ENCODE peak calls at places on chromosomes 2 and 18, in seven cellular contexts. One of them, this sample, is unnamed.
A peak's percentile ranks its signal among the peaks of the same experiment; 100 is the strongest.

GRCh38 chr2:34806891-34807290 is 1207.8 kb upstream of the FAM98A start:
- DNase-seq in upper lobe of right lung: no peak
- DNase-seq in H1: no peak
- DNase-seq in tibial artery: no peak
- DNase-seq in HCT116: no peak
- DNase-seq in fibroblast of lung: no peak
- DNase-seq in uterus: no peak
- DNase-seq in this sample: no peak

GRCh38 chr18:68925268-68925667 is 127.4 kb downstream of the CCDC102B start:
- DNase-seq in upper lobe of right lung: no peak
- DNase-seq in fibroblast of lung: peak; percentile 12
- DNase-seq in uterus: no peak
- DNase-seq in HCT116: no peak
- DNase-seq in H1: no peak
- DNase-seq in tibial artery: no peak
- DNase-seq in this sample: no peak

GRCh38 chr2:62505649-62506420 is at the start of gene TMEM17:
- DNase-seq in fibroblast of lung: peak; percentile 94
- DNase-seq in upper lobe of right lung: peak; percentile 95
- DNase-seq in uterus: peak; percentile 96
- DNase-seq in tibial artery: peak; percentile 96
- DNase-seq in H1: peak; percentile 95
- DNase-seq in HCT116: peak; percentile 78
- DNase-seq in this sample: peak; percentile 93

GRCh38 chr2:159317392-159318088 is 31.0 kb upstream of the WDSUB1 start:
- DNase-seq in H1: no peak
- DNase-seq in HCT116: no peak
- DNase-seq in upper lobe of right lung: no peak
- DNase-seq in fibroblast of lung: no peak
- DNase-seq in uterus: no peak
- DNase-seq in tibial artery: no peak
- DNase-seq in this sample: no peak

GRCh38 chr2:95021847-95022246 is 3.7 kb upstream of the MAL start:
- DNase-seq in tibial artery: no peak
- DNase-seq in fibroblast of lung: no peak
- DNase-seq in HCT116: no peak
- DNase-seq in H1: no peak
- DNase-seq in uterus: no peak
- DNase-seq in upper lobe of right lung: no peak
- DNase-seq in this sample: no peak

GRCh38 chr2:29022455-29023128 is 41.5 kb downstream of the TOGARAM2 start:
- DNase-seq in H1: no peak
- DNase-seq in HCT116: no peak
- DNase-seq in fibroblast of lung: no peak
- DNase-seq in tibial artery: no peak
- DNase-seq in uterus: no peak
- DNase-seq in upper lobe of right lung: no peak
- DNase-seq in this sample: no peak

GRCh38 chr18:48850891-48851302 is 99.9 kb downstream of the SMAD7 start:
- DNase-seq in H1: no peak
- DNase-seq in tibial artery: peak; percentile 85
- DNase-seq in upper lobe of right lung: no peak
- DNase-seq in HCT116: no peak
- DNase-seq in fibroblast of lung: peak; percentile 57
- DNase-seq in uterus: no peak
- DNase-seq in this sample: no peak

GRCh38 chr18:43160509-43160908 is 45.0 kb upstream of the RIT2 start:
- DNase-seq in H1: no peak
- DNase-seq in HCT116: no peak
- DNase-seq in upper lobe of right lung: no peak
- DNase-seq in fibroblast of lung: peak; percentile 61
- DNase-seq in uterus: no peak
- DNase-seq in tibial artery: no peak
- DNase-seq in this sample: no peak

GRCh38 chr2:172997031-172997430 is 78.6 kb upstream of the MAP3K20 start:
- DNase-seq in H1: no peak
- DNase-seq in HCT116: no peak
- DNase-seq in tibial artery: no peak
- DNase-seq in uterus: no peak
- DNase-seq in fibroblast of lung: no peak
- DNase-seq in upper lobe of right lung: no peak
- DNase-seq in this sample: no peak

GRCh38 chr2:31992025-31992566 is 18.7 kb downstream of the MEMO1 start:
- DNase-seq in H1: no peak
- DNase-seq in tibial artery: no peak
- DNase-seq in upper lobe of right lung: no peak
- DNase-seq in HCT116: no peak
- DNase-seq in uterus: no peak
- DNase-seq in fibroblast of lung: no peak
- DNase-seq in this sample: no peak

GRCh38 chr2:74833418-74834233 is at the start of gene HK2:
- DNase-seq in tibial artery: peak; percentile 94
- DNase-seq in H1: peak; percentile 79
- DNase-seq in upper lobe of right lung: peak; percentile 94
- DNase-seq in uterus: peak; percentile 63
- DNase-seq in fibroblast of lung: peak; percentile 81
- DNase-seq in HCT116: peak; percentile 68
- DNase-seq in this sample: peak; percentile 89

GRCh38 chr2:58798787-58799186 is 557.7 kb upstream of the FANCL start:
- DNase-seq in upper lobe of right lung: no peak
- DNase-seq in H1: no peak
- DNase-seq in fibroblast of lung: no peak
- DNase-seq in uterus: no peak
- DNase-seq in HCT116: no peak
- DNase-seq in tibial artery: no peak
- DNase-seq in this sample: no peak

GRCh38 chr2:144583741-144584453 is 64.0 kb upstream of the ZEB2 start:
- DNase-seq in fibroblast of lung: peak; percentile 86
- DNase-seq in H1: no peak
- DNase-seq in uterus: no peak
- DNase-seq in upper lobe of right lung: no peak
- DNase-seq in HCT116: no peak
- DNase-seq in tibial artery: no peak
- DNase-seq in this sample: no peak

GRCh38 chr2:207692206-207693065 is 19.0 kb upstream of the CCNYL1 start:
- DNase-seq in fibroblast of lung: peak; percentile 14
- DNase-seq in upper lobe of right lung: peak; percentile 73
- DNase-seq in uterus: no peak
- DNase-seq in H1: peak; percentile 56
- DNase-seq in tibial artery: no peak
- DNase-seq in HCT116: peak; percentile 46
- DNase-seq in this sample: peak; percentile 54

GRCh38 chr2:239570971-239571520 is 170.2 kb upstream of the HDAC4 start:
- DNase-seq in upper lobe of right lung: peak; percentile 37
- DNase-seq in H1: no peak
- DNase-seq in uterus: no peak
- DNase-seq in tibial artery: no peak
- DNase-seq in HCT116: no peak
- DNase-seq in fibroblast of lung: no peak
- DNase-seq in this sample: no peak

GRCh38 chr2:66573412-66573811 is 138.5 kb downstream of the MEIS1 start:
- DNase-seq in HCT116: no peak
- DNase-seq in tibial artery: no peak
- DNase-seq in H1: peak; percentile 50
- DNase-seq in fibroblast of lung: no peak
- DNase-seq in upper lobe of right lung: no peak
- DNase-seq in uterus: no peak
- DNase-seq in this sample: no peak

GRCh38 chr2:219458996-219459395 is 24.4 kb downstream of the SPEG start:
- DNase-seq in tibial artery: no peak
- DNase-seq in fibroblast of lung: no peak
- DNase-seq in H1: no peak
- DNase-seq in HCT116: no peak
- DNase-seq in upper lobe of right lung: no peak
- DNase-seq in uterus: no peak
- DNase-seq in this sample: no peak

GRCh38 chr2:7692657-7693161 is 775.5 kb downstream of the RNF144A start:
- DNase-seq in fibroblast of lung: peak; percentile 90
- DNase-seq in HCT116: no peak
- DNase-seq in upper lobe of right lung: no peak
- DNase-seq in tibial artery: peak; percentile 76
- DNase-seq in uterus: no peak
- DNase-seq in H1: no peak
- DNase-seq in this sample: peak; percentile 29

GRCh38 chr2:136874258-136874657 is 108.9 kb downstream of the THSD7B start:
- DNase-seq in fibroblast of lung: no peak
- DNase-seq in HCT116: no peak
- DNase-seq in tibial artery: no peak
- DNase-seq in uterus: no peak
- DNase-seq in upper lobe of right lung: no peak
- DNase-seq in H1: no peak
- DNase-seq in this sample: no peak

DNA sequence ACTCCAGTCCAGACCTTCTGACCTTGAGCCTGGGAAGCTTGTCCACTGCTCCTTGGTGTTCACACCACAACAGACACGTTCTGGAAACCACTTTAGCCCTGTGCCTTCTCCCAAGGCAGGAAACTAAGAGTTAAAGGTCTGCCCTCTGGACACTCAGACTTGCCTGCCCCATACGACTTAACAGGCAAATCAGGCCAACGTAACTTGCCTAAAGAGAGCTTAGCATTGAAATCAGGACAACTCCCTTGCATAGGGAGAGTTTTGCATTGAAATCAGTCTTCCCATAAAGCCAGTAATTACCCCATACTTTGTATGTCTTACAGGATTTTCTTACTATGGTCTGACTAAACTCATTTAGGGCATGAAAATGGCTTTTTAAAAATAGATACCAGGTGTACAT is 18.5 kb downstream of the NFE2L2 start:
- DNase-seq in uterus: no peak
- DNase-seq in tibial artery: no peak
- DNase-seq in H1: no peak
- DNase-seq in upper lobe of right lung: no peak
- DNase-seq in fibroblast of lung: no peak
- DNase-seq in HCT116: no peak
- DNase-seq in this sample: no peak
- H3K4me1 ChIP-seq in uterus: peaks cover 19% of the 10 kb centered on the region
- H3K4me1 ChIP-seq in tibial artery: peaks cover 79% of the 10 kb centered on the region
- H3K4me1 ChIP-seq in H1: peaks cover 3% of the 10 kb centered on the region
- H3K4me1 ChIP-seq in upper lobe of right lung: peaks cover 87% of the 10 kb centered on the region
- H3K4me1 ChIP-seq in fibroblast of lung: peaks cover 26% of the 10 kb centered on the region
- H3K4me1 ChIP-seq in HCT116: peaks cover 95% of the 10 kb centered on the region
- H3K4me1 ChIP-seq in this sample: peaks cover 79% of the 10 kb centered on the region

GRCh38 chr2:102149644-102150455 is 7.3 kb downstream of the IL1R1 start:
- DNase-seq in tibial artery: no peak
- DNase-seq in fibroblast of lung: no peak
- DNase-seq in uterus: no peak
- DNase-seq in HCT116: no peak
- DNase-seq in H1: no peak
- DNase-seq in upper lobe of right lung: no peak
- DNase-seq in this sample: no peak

GRCh38 chr2:102149243-102149642 is 6.7 kb downstream of the IL1R1 start:
- DNase-seq in H1: no peak
- DNase-seq in uterus: no peak
- DNase-seq in tibial artery: no peak
- DNase-seq in upper lobe of right lung: no peak
- DNase-seq in fibroblast of lung: no peak
- DNase-seq in HCT116: no peak
- DNase-seq in this sample: no peak

GRCh38 chr2:102145107-102145506 is 2.6 kb downstream of the IL1R1 start:
- DNase-seq in H1: no peak
- DNase-seq in tibial artery: no peak
- DNase-seq in HCT116: no peak
- DNase-seq in upper lobe of right lung: no peak
- DNase-seq in fibroblast of lung: no peak
- DNase-seq in uterus: no peak
- DNase-seq in this sample: no peak

GRCh38 chr2:102145939-102146338 is 3.4 kb downstream of the IL1R1 start:
- DNase-seq in uterus: no peak
- DNase-seq in HCT116: no peak
- DNase-seq in H1: no peak
- DNase-seq in upper lobe of right lung: no peak
- DNase-seq in fibroblast of lung: no peak
- DNase-seq in tibial artery: no peak
- DNase-seq in this sample: no peak

DNA sequence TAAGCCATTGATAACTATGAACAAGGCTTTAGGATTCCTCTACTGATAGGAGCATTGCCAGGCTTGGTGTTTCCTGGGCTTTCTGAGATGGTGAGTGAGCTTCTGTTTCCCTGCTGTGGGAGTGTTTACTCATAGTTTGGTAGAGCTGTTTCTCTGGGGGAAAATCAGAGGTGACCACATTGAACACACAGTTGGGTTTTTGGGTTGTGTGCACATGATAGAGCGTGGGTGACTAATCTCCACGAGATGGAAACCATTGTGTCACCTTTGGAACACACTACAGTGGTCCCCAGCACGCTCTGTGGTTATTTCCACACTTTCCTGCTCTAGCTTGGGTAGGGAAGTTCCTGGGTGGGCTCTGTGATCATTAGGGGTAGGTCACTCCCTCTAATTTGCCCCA is 5.4 kb downstream of the IL1R1 start:
- DNase-seq in HCT116: no peak
- DNase-seq in uterus: no peak
- DNase-seq in fibroblast of lung: no peak
- DNase-seq in tibial artery: no peak
- DNase-seq in H1: no peak
- DNase-seq in upper lobe of right lung: no peak
- DNase-seq in this sample: no peak
- H3K4me1 ChIP-seq in HCT116: peaks cover 8% of the 10 kb centered on the region
- H3K4me1 ChIP-seq in uterus: no peaks in the 10 kb centered on the region
- H3K4me1 ChIP-seq in fibroblast of lung: no peaks in the 10 kb centered on the region
- H3K4me1 ChIP-seq in tibial artery: no peaks in the 10 kb centered on the region
- H3K4me1 ChIP-seq in H1: no peaks in the 10 kb centered on the region
- H3K4me1 ChIP-seq in upper lobe of right lung: peaks cover 36% of the 10 kb centered on the region
- H3K4me1 ChIP-seq in this sample: peaks cover 14% of the 10 kb centered on the region

DNA sequence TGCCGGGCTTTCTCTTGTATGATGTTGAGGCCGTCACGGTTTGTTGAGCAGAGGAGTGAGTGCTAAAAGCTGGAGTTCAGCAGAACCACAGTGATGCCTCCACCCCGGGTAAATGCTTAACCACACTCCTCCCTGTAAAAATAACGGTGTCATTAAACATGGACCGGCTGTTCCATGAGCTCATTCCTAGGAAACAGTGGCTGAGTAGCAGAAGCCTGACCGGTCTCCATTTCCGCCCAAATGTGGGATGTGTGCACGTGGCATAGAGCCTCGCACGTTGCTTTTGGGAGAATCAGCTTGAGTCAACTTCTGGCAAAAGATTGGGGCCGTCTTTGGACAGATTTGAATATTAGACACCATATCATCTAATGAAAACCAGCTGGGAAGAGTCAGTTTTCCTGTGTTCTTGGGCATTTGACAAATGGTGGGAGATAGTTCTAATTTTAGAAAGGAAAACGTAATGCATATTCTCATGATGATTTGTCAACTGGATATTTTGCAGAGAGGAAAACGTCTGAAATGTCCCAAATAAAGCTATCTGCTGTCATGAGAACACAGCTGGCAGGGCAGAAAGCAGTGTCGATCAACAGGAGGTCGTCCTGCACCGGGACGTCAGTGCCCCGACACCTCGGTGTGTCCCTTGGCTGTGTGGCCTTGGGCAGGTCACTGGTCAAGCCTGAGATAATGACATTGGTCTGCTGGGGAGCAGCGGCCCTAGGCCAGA is 42.4 kb downstream of the LRRFIP1 start:
- DNase-seq in H1: no peak
- DNase-seq in uterus: peak; percentile 91
- DNase-seq in fibroblast of lung: peak; percentile 100
- DNase-seq in tibial artery: no peak
- DNase-seq in upper lobe of right lung: peak; percentile 64
- DNase-seq in HCT116: no peak
- DNase-seq in this sample: peak; percentile 81
- H3K4me1 ChIP-seq in H1: peaks cover 18% of the 10 kb centered on the region
- H3K4me1 ChIP-seq in uterus: peaks cover 16% of the 10 kb centered on the region
- H3K4me1 ChIP-seq in fibroblast of lung: peaks cover 24% of the 10 kb centered on the region
- H3K4me1 ChIP-seq in tibial artery: peaks cover 26% of the 10 kb centered on the region
- H3K4me1 ChIP-seq in upper lobe of right lung: peaks cover 27% of the 10 kb centered on the region
- H3K4me1 ChIP-seq in HCT116: peaks cover 16% of the 10 kb centered on the region
- H3K4me1 ChIP-seq in this sample: peaks cover 32% of the 10 kb centered on the region

GRCh38 chr18:74501386-74501785 is 5.2 kb downstream of the CNDP2 start:
- DNase-seq in uterus: no peak
- DNase-seq in H1: no peak
- DNase-seq in upper lobe of right lung: no peak
- DNase-seq in tibial artery: peak; percentile 15
- DNase-seq in HCT116: no peak
- DNase-seq in fibroblast of lung: no peak
- DNase-seq in this sample: no peak
- H3K4me1 ChIP-seq in uterus: no peaks in the 10 kb centered on the region
- H3K4me1 ChIP-seq in H1: peaks cover 6% of the 10 kb centered on the region
- H3K4me1 ChIP-seq in upper lobe of right lung: peaks cover 30% of the 10 kb centered on the region
- H3K4me1 ChIP-seq in tibial artery: peaks cover 21% of the 10 kb centered on the region
- H3K4me1 ChIP-seq in HCT116: peaks cover 7% of the 10 kb centered on the region
- H3K4me1 ChIP-seq in fibroblast of lung: peaks cover 2% of the 10 kb centered on the region
- H3K4me1 ChIP-seq in this sample: peaks cover 57% of the 10 kb centered on the region

This sample was measured in thyroid gland.